ENCODE peak calls at places on chromosomes 12 and 14, in ten cellular contexts. I is activated CD8-positive, alpha-beta memory T cell treated with anti-CD3 and anti-CD28 coated beads, Interleukin-2, amount 50 U/mL, for 48 hours; U is anterior cingulate cortex; H is AG09309; O is EH; E is HT-29; Z is A549; K is progenitor cell of endocrine pancreas; M is germinal center; F is hypothalamus. G is an unnamed sample.

GRCh38 chr12:119704065-119704747 is 36.3 kb downstream of the PRKAB1 start:
- DNase-seq in H (no peak), Z (no peak), U (no peak), K (no peak), M (no peak), I (no peak), O (peak; percentile 72), F (no peak), E (no peak), G (no peak)

GRCh38 chr12:11648514-11649412 is 711 bp upstream of the ETV6 start:
- DNase-seq in H (no peak), E (peak; percentile 94), I (peak; percentile 82), F (peak; percentile 71), M (peak; percentile 42), K (peak; percentile 64), O (peak; percentile 91), U (peak; percentile 68), Z (peak; percentile 82), G (peak; percentile 99)

GRCh38 chr14:96592591-96593388 is 90.6 kb downstream of the PAPOLA start:
- DNase-seq in I (peak; percentile 86), E (no peak), M (peak; percentile 89), U (peak; percentile 30), Z (peak; percentile 89), O (peak; percentile 16), H (no peak), F (peak; percentile 31), K (peak; percentile 28), G (peak; percentile 60)

GRCh38 chr12:28189774-28190320 is 409 bp upstream of the CCDC91 start:
- DNase-seq in K (no peak), Z (peak; percentile 5), O (no peak), F (no peak), M (no peak), I (peak; percentile 52), E (no peak), H (no peak), U (no peak), G (peak; percentile 80)

GRCh38 chr12:5043589-5044419 is at the start of gene KCNA5:
- DNase-seq in Z (no peak), H (no peak), E (no peak), K (peak; percentile 44), U (peak; percentile 56), O (no peak), F (peak; percentile 49), I (no peak), M (no peak), G (peak; percentile 68)

GRCh38 chr14:68790656-68791077 is 2.2 kb downstream of the ZFP36L1 start:
- DNase-seq in I (peak; percentile 85), M (no peak), K (no peak), E (peak; percentile 24), U (no peak), Z (no peak), O (no peak), F (no peak), H (no peak), G (no peak)

GRCh38 chr12:91994208-91994797 is 151.3 kb downstream of the BTG1 start:
- DNase-seq in E (no peak), O (no peak), U (no peak), K (no peak), F (no peak), M (no peak), I (no peak), H (no peak), Z (no peak), G (no peak)

GRCh38 chr14:60064491-60065072 is 27.1 kb upstream of the PCNX4 start:
- DNase-seq in K (no peak), M (peak; percentile 14), E (peak; percentile 2), Z (peak; percentile 3), I (no peak), U (no peak), F (no peak), O (peak; percentile 52), H (no peak), G (peak; percentile 36)

GRCh38 chr14:76201162-76201561 is 49.4 kb downstream of the GPATCH2L start:
- DNase-seq in F (no peak), H (peak; percentile 38), U (no peak), K (no peak), Z (peak; percentile 51), I (no peak), O (peak; percentile 74), E (no peak), M (no peak), G (peak; percentile 20)

GRCh38 chr14:93788557-93789365 is 476 bp upstream of the PRIMA1 start:
- DNase-seq in H (no peak), M (peak; percentile 12), O (no peak), K (peak; percentile 44), Z (peak; percentile 74), I (no peak), F (peak; percentile 60), U (peak; percentile 25), E (no peak), G (no peak)

GRCh38 chr12:17215754-17216153 is 609.8 kb upstream of the LMO3 start:
- DNase-seq in Z (peak; percentile 6), F (no peak), K (no peak), E (peak; percentile 5), H (no peak), I (no peak), U (no peak), M (no peak), O (no peak), G (peak; percentile 31)

GRCh38 chr14:104461676-104462443 is 117.7 kb upstream of the C14orf180 start:
- DNase-seq in M (no peak), H (no peak), E (no peak), Z (no peak), F (no peak), U (no peak), K (no peak), I (no peak), O (no peak), G (no peak)

GRCh38 chr12:24921251-24922038 is 27.5 kb downstream of the BCAT1 start:
- DNase-seq in H (no peak), I (no peak), Z (no peak), M (no peak), E (no peak), O (peak; percentile 77), K (no peak), F (no peak), U (no peak), G (peak; percentile 75)

GRCh38 chr12:66668311-66668710 is 10.6 kb downstream of the GRIP1 start:
- DNase-seq in K (no peak), M (no peak), E (no peak), F (no peak), I (no peak), Z (no peak), U (no peak), H (no peak), O (no peak), G (no peak)

GRCh38 chr14:74954232-74954946 is 1.0 kb downstream of the PGF start:
- DNase-seq in O (no peak), Z (no peak), H (no peak), F (peak; percentile 12), K (no peak), I (no peak), U (no peak), M (no peak), E (no peak), G (peak; percentile 17)

GRCh38 chr12:96986883-96987523 is 79.9 kb downstream of the NEDD1 start:
- DNase-seq in U (no peak), M (peak; percentile 3), F (no peak), K (no peak), Z (peak; percentile 25), I (no peak), E (peak; percentile 9), H (no peak), O (peak; percentile 44), G (peak; percentile 88)

GRCh38 chr12:113365639-113366395 is 7.4 kb downstream of the PLBD2 start:
- DNase-seq in Z (no peak), M (no peak), F (no peak), K (no peak), E (no peak), U (no peak), O (no peak), I (no peak), H (no peak), G (no peak)

GRCh38 chr12:13173537-13173936 is 23.0 kb upstream of the EMP1 start:
- DNase-seq in I (no peak), F (peak; percentile 37), E (no peak), H (peak; percentile 83), M (peak; percentile 26), O (peak; percentile 97), U (peak; percentile 50), Z (no peak), K (no peak), G (no peak)

GRCh38 chr12:109744026-109744425 is 30.4 kb downstream of the FAM222A start:
- DNase-seq in Z (no peak), H (no peak), M (no peak), I (no peak), U (no peak), O (no peak), K (no peak), E (no peak), F (no peak), G (no peak)

GRCh38 chr12:95017482-95017881 is 14.0 kb upstream of the NDUFA12 start:
- DNase-seq in K (no peak), E (no peak), M (no peak), H (no peak), O (no peak), I (no peak), U (no peak), Z (no peak), F (no peak), G (no peak)

GRCh38 chr14:23579311-23579630 is 681 bp upstream of the JPH4 start:
- DNase-seq in I (no peak), H (no peak), K (no peak), O (no peak), M (no peak), Z (no peak), U (no peak), F (no peak), E (no peak), G (no peak)

GRCh38 chr14:21724115-21724973 is 50.7 kb upstream of the OR4E1 start:
- DNase-seq in Z (no peak), K (no peak), H (no peak), E (no peak), I (no peak), M (no peak), U (no peak), O (no peak), F (no peak), G (no peak)

GRCh38 chr12:124461851-124462623 is 105.4 kb downstream of the NCOR2 start:
- DNase-seq in K (no peak), F (no peak), Z (no peak), I (no peak), E (no peak), U (no peak), H (no peak), O (no peak), M (no peak), G (no peak)

GRCh38 chr12:93089805-93090569 is 160.9 kb upstream of the EEA1 start:
- DNase-seq in E (peak; percentile 81), M (no peak), U (no peak), F (no peak), K (no peak), O (peak; percentile 93), Z (peak; percentile 21), H (peak; percentile 53), I (no peak), G (peak; percentile 45)

GRCh38 chr14:99136401-99136800 is 135.6 kb downstream of the BCL11B start:
- DNase-seq in Z (no peak), K (no peak), E (no peak), M (no peak), I (peak; percentile 3), H (no peak), F (no peak), U (no peak), O (no peak), G (no peak)

GRCh38 chr14:74437654-74438053 is 11.6 kb upstream of the SYNDIG1L start:
- DNase-seq in H (no peak), M (no peak), U (no peak), F (no peak), O (peak; percentile 18), E (no peak), K (no peak), I (no peak), Z (no peak), G (no peak)

GRCh38 chr12:102629262-102629888 is 149.0 kb upstream of the IGF1 start:
- DNase-seq in M (no peak), U (no peak), F (no peak), H (no peak), O (peak; percentile 79), I (no peak), E (no peak), K (no peak), Z (no peak), G (no peak)

GRCh38 chr12:21710944-21711343 is 53.3 kb upstream of the LDHB start:
- DNase-seq in M (no peak), Z (no peak), E (no peak), F (no peak), K (no peak), U (no peak), I (no peak), H (peak; percentile 71), O (peak; percentile 83), G (no peak)

G was measured in DMS53.